ENCODE peak calls at places on chromosomes 13 and 19, in ten cellular contexts. S is CD4-positive, CD25-positive, alpha-beta regulatory T cell; H is aorta; A is pancreas; K is astrocyte; T is GM23248; U is uterus; V is Peyer's patch; B is cardiac muscle cell; N is naive thymus-derived CD4-positive, alpha-beta T cell. L is an unnamed sample.

GRCh38 chr13:102856603-102857002 is 10.8 kb downstream of the ERCC5 start:
- DNase-seq in H (no peak), A (peak; percentile 27), U (no peak), B (no peak), T (peak; percentile 71), V (no peak), N (no peak), S (no peak), K (peak; percentile 46), L (no peak)

GRCh38 chr13:112658807-112659206 is 31.0 kb upstream of the ATP11A start:
- DNase-seq in U (no peak), N (no peak), V (no peak), A (no peak), K (no peak), T (no peak), B (no peak), S (no peak), H (no peak), L (no peak)

GRCh38 chr13:43567608-43568007 is 219.2 kb downstream of the ENOX1 start:
- DNase-seq in B (no peak), S (no peak), K (no peak), U (no peak), V (no peak), H (no peak), T (peak; percentile 55), A (no peak), N (no peak), L (no peak)

GRCh38 chr13:113121928-113122420 is 625 bp upstream of the F10 start:
- DNase-seq in U (no peak), N (no peak), T (no peak), H (peak; percentile 59), A (no peak), V (no peak), B (no peak), K (no peak), S (no peak), L (no peak)

GRCh38 chr19:15815306-15815705 is at the start of gene OR10H1:
- DNase-seq in V (no peak), K (no peak), U (no peak), T (no peak), S (no peak), H (no peak), N (no peak), B (no peak), A (peak; percentile 81), L (no peak)

GRCh38 chr13:97766749-97767148 is 186.7 kb upstream of the IPO5 start:
- DNase-seq in T (no peak), H (no peak), S (no peak), B (no peak), N (no peak), A (no peak), V (no peak), U (no peak), K (no peak), L (no peak)

GRCh38 chr13:112443191-112444000 is 67.2 kb downstream of the SPACA7 start:
- DNase-seq in S (no peak), N (no peak), K (no peak), H (peak; percentile 69), V (no peak), T (peak; percentile 35), A (no peak), U (no peak), B (peak; percentile 41), L (no peak)

GRCh38 chr19:7589822-7590221 is 5.8 kb upstream of the CAMSAP3 start:
- DNase-seq in K (no peak), B (no peak), T (no peak), H (no peak), U (no peak), N (no peak), S (no peak), A (no peak), V (no peak), L (no peak)

GRCh38 chr19:13825489-13826475 is 30.5 kb downstream of the ZSWIM4 start:
- DNase-seq in K (no peak), S (no peak), A (no peak), N (no peak), V (no peak), U (no peak), H (peak; percentile 84), T (peak; percentile 78), B (peak; percentile 48), L (no peak)

GRCh38 chr19:54653181-54653809 is 9.5 kb upstream of the LILRB4 start:
- DNase-seq in A (no peak), K (peak; percentile 1), H (no peak), T (peak; percentile 40), N (no peak), B (no peak), U (no peak), V (no peak), S (peak; percentile 35), L (no peak)

GRCh38 chr19:3270908-3271307 is 46.4 kb downstream of the CELF5 start:
- DNase-seq in S (peak; percentile 64), U (no peak), H (no peak), N (peak; percentile 63), A (peak; percentile 34), K (peak; percentile 18), T (peak; percentile 73), B (peak; percentile 23), V (no peak), L (no peak)

GRCh38 chr19:13241321-13242104 is 91.3 kb downstream of the IER2 start:
- DNase-seq in N (peak; percentile 19), S (no peak), K (no peak), B (no peak), H (no peak), T (peak; percentile 23), V (peak; percentile 20), A (no peak), U (no peak), L (peak; percentile 8)

DNA sequence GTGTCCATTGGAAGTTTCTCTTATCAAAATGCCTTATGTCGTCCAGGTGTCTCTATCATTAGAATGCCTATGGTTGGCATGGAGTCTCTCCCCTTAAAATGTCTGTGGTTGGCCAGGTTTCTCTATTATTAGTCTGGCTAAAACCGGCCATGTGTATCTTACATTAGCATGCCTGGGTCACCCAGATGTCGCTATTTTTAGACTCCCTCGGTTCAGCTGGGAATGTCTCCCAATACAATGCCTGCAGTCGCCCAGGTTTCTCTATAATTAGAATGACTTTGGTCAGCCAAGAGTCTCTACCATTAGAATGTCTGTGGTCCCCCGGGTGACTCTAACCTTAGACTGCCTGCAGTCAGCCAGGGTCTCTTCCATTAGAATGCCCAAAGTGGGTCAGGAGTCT is 1536.1 kb downstream of the UQCRFS1 start:
- DNase-seq in V (no peak), A (no peak), H (no peak), K (no peak), N (no peak), B (no peak), T (no peak), U (no peak), S (no peak), L (no peak)
- H3K9me3 ChIP-seq in V (no peaks in the 10 kb centered on the region), A (no peaks in the 10 kb centered on the region), H (no peaks in the 10 kb centered on the region), K (no peaks in the 10 kb centered on the region), N (peaks cover 36% of the 10 kb centered on the region), B (no peaks in the 10 kb centered on the region), T (no peaks in the 10 kb centered on the region), U (no peaks in the 10 kb centered on the region), S (peaks cover 4% of the 10 kb centered on the region), L (no peaks in the 10 kb centered on the region)

GRCh38 chr19:18635831-18636182 is 1.0 kb upstream of the KLHL26 start:
- DNase-seq in U (no peak), B (no peak), T (no peak), H (no peak), S (no peak), K (no peak), N (no peak), V (no peak), A (no peak), L (no peak)

GRCh38 chr19:18637644-18638630 is 1.1 kb downstream of the KLHL26 start:
- DNase-seq in A (peak; percentile 83), V (no peak), K (no peak), T (no peak), S (peak; percentile 19), H (no peak), B (no peak), N (no peak), U (no peak), L (no peak)

GRCh38 chr19:18636969-18637629 is at the start of gene KLHL26:
- DNase-seq in T (no peak), N (no peak), U (no peak), K (no peak), S (no peak), B (no peak), A (no peak), H (no peak), V (no peak), L (no peak)

GRCh38 chr19:18634612-18635290 is 2.1 kb upstream of the KLHL26 start:
- DNase-seq in U (no peak), H (no peak), V (no peak), S (no peak), N (peak; percentile 24), T (peak; percentile 61), B (no peak), K (no peak), A (no peak), L (no peak)

DNA sequence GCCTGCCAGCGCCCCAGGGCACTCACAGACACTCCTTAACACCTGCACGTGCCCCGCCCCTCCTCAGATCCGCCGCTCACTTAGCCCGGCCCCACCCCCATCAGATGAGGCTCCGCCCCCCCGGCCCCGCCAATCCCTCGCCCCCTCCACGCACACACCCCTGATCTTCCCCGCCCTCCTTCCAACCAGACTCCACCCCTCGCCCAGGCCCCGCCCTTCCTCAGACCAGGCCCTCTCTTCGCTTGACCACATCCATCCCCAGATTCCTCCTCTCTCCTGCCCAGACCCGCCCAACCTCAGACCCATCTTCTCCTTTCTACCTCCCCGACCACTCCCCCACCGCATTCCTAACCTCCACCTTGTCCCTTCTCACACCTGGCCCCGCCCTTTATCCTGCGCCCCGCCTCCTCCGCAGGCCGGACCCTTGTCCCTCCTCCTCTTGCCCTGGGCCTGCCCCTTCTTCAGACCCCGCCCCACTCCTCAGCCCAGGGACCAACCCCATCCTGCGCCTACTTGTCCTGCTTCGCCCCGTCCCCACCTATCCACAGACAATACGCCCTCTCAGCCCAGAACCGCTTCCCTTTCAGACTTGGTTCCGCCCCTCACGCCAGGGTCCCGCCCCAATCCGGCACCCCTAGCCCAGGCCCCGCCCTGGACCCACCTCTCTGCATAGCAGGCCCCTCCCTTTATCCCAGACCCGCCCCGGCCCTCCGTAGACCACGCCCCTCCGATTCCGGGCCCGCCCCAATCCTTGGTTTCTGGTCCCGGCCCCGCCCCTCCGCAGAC is 452 bp upstream of the KLHL26 start:
- DNase-seq in S (peak; percentile 96), V (peak; percentile 100), N (peak; percentile 98), T (peak; percentile 95), H (peak; percentile 100), K (peak; percentile 93), U (peak; percentile 99), B (peak; percentile 98), A (peak; percentile 98), L (peak; percentile 100)
- H3K4me3 ChIP-seq in S (peak overlapping the region; percentile 48), V (peak overlapping the region; percentile 62), N (peak overlapping the region; percentile 77), T (peak overlapping the region; percentile 76), H (no peak overlapping the region), K (peak overlapping the region; percentile 53), U (peak overlapping the region; percentile 61), B (peak overlapping the region; percentile 53), A (peak overlapping the region; percentile 73), L (peak overlapping the region; percentile 79)

GRCh38 chr19:43960411-43960810 is 9.4 kb downstream of the ZNF221 start:
- DNase-seq in S (no peak), T (no peak), N (no peak), K (no peak), V (no peak), A (no peak), H (no peak), U (no peak), B (no peak), L (no peak)
- H3K9me3 ChIP-seq in S (peaks cover 42% of the 10 kb centered on the region), T (no peaks in the 10 kb centered on the region), N (peaks cover 29% of the 10 kb centered on the region), K (peaks cover 18% of the 10 kb centered on the region), V (peaks cover 13% of the 10 kb centered on the region), A (peaks cover 4% of the 10 kb centered on the region), H (peaks cover 29% of the 10 kb centered on the region), U (peaks cover 87% of the 10 kb centered on the region), B (peaks cover 8% of the 10 kb centered on the region), L (peaks cover 12% of the 10 kb centered on the region)

GRCh38 chr13:30466358-30466714 is 600 bp upstream of the HMGB1 start:
- DNase-seq in V (no peak), K (peak; percentile 24), N (no peak), A (no peak), B (peak; percentile 13), H (no peak), U (no peak), S (no peak), T (peak; percentile 64), L (no peak)
- H3K4me3 ChIP-seq in V (peak overlapping the region; percentile 99), K (peak overlapping the region; percentile 70), N (no peak overlapping the region), A (peak overlapping the region; percentile 74), B (peak overlapping the region; percentile 23), H (no peak overlapping the region), U (no peak overlapping the region), S (peak overlapping the region; percentile 23), T (peak overlapping the region; percentile 84), L (no peak overlapping the region)

L was measured in CD8-positive, alpha-beta T cell.